ENCODE peak calls at places on chromosome 17, in eight cellular contexts. E, Z, C, A, D, J, N and Y are unnamed samples.

GRCh38 chr17:4516740-4517139 is 18.1 kb downstream of the SPNS2 start:
- DNase-seq in E (no peak), Z (no peak), C (no peak), A (no peak), D (peak), J (no peak), N (no peak), Y (no peak)

GRCh38 chr17:40534431-40535189 is 30.7 kb downstream of the CCR7 start:
- DNase-seq in E (no peak), Z (no peak), C (no peak), A (no peak), D (no peak), J (no peak), N (no peak), Y (no peak)

GRCh38 chr17:81382851-81383250 is 12.4 kb upstream of the BAHCC1 start:
- DNase-seq in E (peak), Z (no peak), C (no peak), A (no peak), D (no peak), J (no peak), N (no peak), Y (no peak)

GRCh38 chr17:79838541-79839274 is 532 bp downstream of the CBX4 start:
- DNase-seq in E (peak), Z (peak), C (peak), A (peak), D (peak), J (peak), N (peak), Y (no peak)

GRCh38 chr17:57999496-58000017 is 7.5 kb downstream of the SRSF1 start:
- DNase-seq in E (no peak), Z (no peak), C (peak), A (no peak), D (peak), J (no peak), N (peak), Y (no peak)

GRCh38 chr17:64216385-64217248 is 46.4 kb downstream of the TEX2 start:
- DNase-seq in E (peak), Z (no peak), C (no peak), A (peak), D (peak), J (peak), N (no peak), Y (no peak)

GRCh38 chr17:57662021-57662420 is 83.1 kb downstream of the CCDC182 start:
- DNase-seq in E (no peak), Z (no peak), C (no peak), A (no peak), D (no peak), J (no peak), N (no peak), Y (no peak)

GRCh38 chr17:74601944-74602572 is 10.0 kb upstream of the CD300LD start:
- DNase-seq in E (no peak), Z (peak), C (no peak), A (peak), D (peak), J (no peak), N (peak), Y (no peak)

GRCh38 chr17:39205112-39205526 is 5.0 kb downstream of the RPL19 start:
- DNase-seq in E (no peak), Z (no peak), C (no peak), A (no peak), D (no peak), J (no peak), N (no peak), Y (no peak)